ENCODE peak calls at places on chromosomes 11 and 22, in nine cellular contexts. One of them, this sample, is unnamed.

GRCh38 chr11:66546368-66546965 is at the start of gene ACTN3:
- DNase-seq in CD8-positive, alpha-beta memory T cell: peak
- DNase-seq in Caki2: no peak
- DNase-seq in amygdala: no peak
- DNase-seq in GM12865: peak
- DNase-seq in RWPE1: no peak
- DNase-seq in ovary: peak
- DNase-seq in stimulated activated CD4-positive, alpha-beta T cell treated with anti-CD3 and anti-CD28 coated beads, Interleukin-12 subunit alpha, Interleukin-12 subunit beta, amount 100 ng/mL, for 48 hours: no peak
- DNase-seq in T-cell: no peak
- DNase-seq in this sample: peak

GRCh38 chr11:11265994-11266606 is 87.0 kb downstream of the CSNK2A3 start:
- DNase-seq in ovary: no peak
- DNase-seq in T-cell: peak
- DNase-seq in amygdala: peak
- DNase-seq in Caki2: no peak
- DNase-seq in CD8-positive, alpha-beta memory T cell: peak
- DNase-seq in GM12865: peak
- DNase-seq in stimulated activated CD4-positive, alpha-beta T cell treated with anti-CD3 and anti-CD28 coated beads, Interleukin-12 subunit alpha, Interleukin-12 subunit beta, amount 100 ng/mL, for 48 hours: peak
- DNase-seq in RWPE1: peak
- DNase-seq in this sample: no peak

GRCh38 chr11:9615031-9615451 is 41.6 kb downstream of the WEE1 start:
- DNase-seq in RWPE1: no peak
- DNase-seq in amygdala: no peak
- DNase-seq in stimulated activated CD4-positive, alpha-beta T cell treated with anti-CD3 and anti-CD28 coated beads, Interleukin-12 subunit alpha, Interleukin-12 subunit beta, amount 100 ng/mL, for 48 hours: no peak
- DNase-seq in CD8-positive, alpha-beta memory T cell: no peak
- DNase-seq in ovary: no peak
- DNase-seq in Caki2: no peak
- DNase-seq in GM12865: peak
- DNase-seq in T-cell: no peak
- DNase-seq in this sample: no peak

GRCh38 chr11:35163209-35163608 is 24.2 kb downstream of the CD44 start:
- DNase-seq in GM12865: no peak
- DNase-seq in stimulated activated CD4-positive, alpha-beta T cell treated with anti-CD3 and anti-CD28 coated beads, Interleukin-12 subunit alpha, Interleukin-12 subunit beta, amount 100 ng/mL, for 48 hours: no peak
- DNase-seq in RWPE1: no peak
- DNase-seq in CD8-positive, alpha-beta memory T cell: no peak
- DNase-seq in T-cell: no peak
- DNase-seq in ovary: no peak
- DNase-seq in Caki2: peak
- DNase-seq in amygdala: no peak
- DNase-seq in this sample: no peak

GRCh38 chr11:65047581-65048422 is 6.8 kb downstream of the SAC3D1 start:
- DNase-seq in stimulated activated CD4-positive, alpha-beta T cell treated with anti-CD3 and anti-CD28 coated beads, Interleukin-12 subunit alpha, Interleukin-12 subunit beta, amount 100 ng/mL, for 48 hours: peak
- DNase-seq in T-cell: peak
- DNase-seq in amygdala: no peak
- DNase-seq in ovary: peak
- DNase-seq in CD8-positive, alpha-beta memory T cell: no peak
- DNase-seq in Caki2: no peak
- DNase-seq in GM12865: no peak
- DNase-seq in RWPE1: no peak
- DNase-seq in this sample: peak

GRCh38 chr22:28907311-28908008 is 24.1 kb downstream of the ZNRF3 start:
- DNase-seq in Caki2: no peak
- DNase-seq in T-cell: no peak
- DNase-seq in ovary: no peak
- DNase-seq in amygdala: no peak
- DNase-seq in GM12865: peak
- DNase-seq in stimulated activated CD4-positive, alpha-beta T cell treated with anti-CD3 and anti-CD28 coated beads, Interleukin-12 subunit alpha, Interleukin-12 subunit beta, amount 100 ng/mL, for 48 hours: peak
- DNase-seq in RWPE1: no peak
- DNase-seq in CD8-positive, alpha-beta memory T cell: no peak
- DNase-seq in this sample: no peak

GRCh38 chr22:45802074-45802473 is 130.4 kb downstream of the ATXN10 start:
- DNase-seq in ovary: no peak
- DNase-seq in T-cell: no peak
- DNase-seq in GM12865: no peak
- DNase-seq in amygdala: no peak
- DNase-seq in Caki2: no peak
- DNase-seq in RWPE1: no peak
- DNase-seq in stimulated activated CD4-positive, alpha-beta T cell treated with anti-CD3 and anti-CD28 coated beads, Interleukin-12 subunit alpha, Interleukin-12 subunit beta, amount 100 ng/mL, for 48 hours: no peak
- DNase-seq in CD8-positive, alpha-beta memory T cell: no peak
- DNase-seq in this sample: no peak

GRCh38 chr11:44519989-44520737 is 45.3 kb upstream of the CD82 start:
- DNase-seq in amygdala: no peak
- DNase-seq in RWPE1: no peak
- DNase-seq in ovary: peak
- DNase-seq in T-cell: no peak
- DNase-seq in Caki2: no peak
- DNase-seq in stimulated activated CD4-positive, alpha-beta T cell treated with anti-CD3 and anti-CD28 coated beads, Interleukin-12 subunit alpha, Interleukin-12 subunit beta, amount 100 ng/mL, for 48 hours: no peak
- DNase-seq in CD8-positive, alpha-beta memory T cell: no peak
- DNase-seq in GM12865: no peak
- DNase-seq in this sample: peak

GRCh38 chr11:73152861-73153483 is 10.9 kb upstream of the FCHSD2 start:
- DNase-seq in CD8-positive, alpha-beta memory T cell: no peak
- DNase-seq in ovary: no peak
- DNase-seq in GM12865: peak
- DNase-seq in stimulated activated CD4-positive, alpha-beta T cell treated with anti-CD3 and anti-CD28 coated beads, Interleukin-12 subunit alpha, Interleukin-12 subunit beta, amount 100 ng/mL, for 48 hours: no peak
- DNase-seq in amygdala: no peak
- DNase-seq in RWPE1: no peak
- DNase-seq in Caki2: no peak
- DNase-seq in T-cell: no peak
- DNase-seq in this sample: no peak

GRCh38 chr22:36373258-36373579 is 14.5 kb downstream of the MYH9 start:
- DNase-seq in ovary: no peak
- DNase-seq in Caki2: no peak
- DNase-seq in RWPE1: no peak
- DNase-seq in T-cell: no peak
- DNase-seq in amygdala: no peak
- DNase-seq in CD8-positive, alpha-beta memory T cell: no peak
- DNase-seq in GM12865: no peak
- DNase-seq in stimulated activated CD4-positive, alpha-beta T cell treated with anti-CD3 and anti-CD28 coated beads, Interleukin-12 subunit alpha, Interleukin-12 subunit beta, amount 100 ng/mL, for 48 hours: no peak
- DNase-seq in this sample: no peak

GRCh38 chr11:1480191-1480554 is 6.4 kb downstream of the MOB2 start:
- DNase-seq in T-cell: no peak
- DNase-seq in ovary: no peak
- DNase-seq in stimulated activated CD4-positive, alpha-beta T cell treated with anti-CD3 and anti-CD28 coated beads, Interleukin-12 subunit alpha, Interleukin-12 subunit beta, amount 100 ng/mL, for 48 hours: no peak
- DNase-seq in amygdala: no peak
- DNase-seq in Caki2: no peak
- DNase-seq in GM12865: no peak
- DNase-seq in RWPE1: no peak
- DNase-seq in CD8-positive, alpha-beta memory T cell: no peak
- DNase-seq in this sample: peak

GRCh38 chr11:71542856-71543743 is 5.1 kb upstream of the KRTAP5-9 start:
- DNase-seq in RWPE1: no peak
- DNase-seq in GM12865: peak
- DNase-seq in stimulated activated CD4-positive, alpha-beta T cell treated with anti-CD3 and anti-CD28 coated beads, Interleukin-12 subunit alpha, Interleukin-12 subunit beta, amount 100 ng/mL, for 48 hours: no peak
- DNase-seq in CD8-positive, alpha-beta memory T cell: no peak
- DNase-seq in T-cell: no peak
- DNase-seq in amygdala: no peak
- DNase-seq in Caki2: no peak
- DNase-seq in ovary: no peak
- DNase-seq in this sample: no peak

GRCh38 chr22:44393066-44393465 is 80.3 kb upstream of the SHISAL1 start:
- DNase-seq in stimulated activated CD4-positive, alpha-beta T cell treated with anti-CD3 and anti-CD28 coated beads, Interleukin-12 subunit alpha, Interleukin-12 subunit beta, amount 100 ng/mL, for 48 hours: no peak
- DNase-seq in ovary: no peak
- DNase-seq in amygdala: no peak
- DNase-seq in Caki2: no peak
- DNase-seq in GM12865: no peak
- DNase-seq in CD8-positive, alpha-beta memory T cell: no peak
- DNase-seq in RWPE1: no peak
- DNase-seq in T-cell: no peak
- DNase-seq in this sample: no peak

GRCh38 chr11:121048464-121049233 is 24.7 kb downstream of the TBCEL start:
- DNase-seq in RWPE1: peak
- DNase-seq in ovary: no peak
- DNase-seq in CD8-positive, alpha-beta memory T cell: no peak
- DNase-seq in GM12865: no peak
- DNase-seq in stimulated activated CD4-positive, alpha-beta T cell treated with anti-CD3 and anti-CD28 coated beads, Interleukin-12 subunit alpha, Interleukin-12 subunit beta, amount 100 ng/mL, for 48 hours: no peak
- DNase-seq in T-cell: no peak
- DNase-seq in Caki2: no peak
- DNase-seq in amygdala: no peak
- DNase-seq in this sample: no peak

GRCh38 chr11:118997627-118998387 is at the start of gene CENATAC:
- DNase-seq in ovary: peak
- DNase-seq in GM12865: peak
- DNase-seq in RWPE1: peak
- DNase-seq in Caki2: peak
- DNase-seq in stimulated activated CD4-positive, alpha-beta T cell treated with anti-CD3 and anti-CD28 coated beads, Interleukin-12 subunit alpha, Interleukin-12 subunit beta, amount 100 ng/mL, for 48 hours: peak
- DNase-seq in T-cell: peak
- DNase-seq in CD8-positive, alpha-beta memory T cell: peak
- DNase-seq in amygdala: peak
- DNase-seq in this sample: peak

GRCh38 chr11:119434531-119435330 is 11.8 kb upstream of the THY1 start:
- DNase-seq in ovary: no peak
- DNase-seq in Caki2: no peak
- DNase-seq in T-cell: no peak
- DNase-seq in CD8-positive, alpha-beta memory T cell: no peak
- DNase-seq in GM12865: no peak
- DNase-seq in stimulated activated CD4-positive, alpha-beta T cell treated with anti-CD3 and anti-CD28 coated beads, Interleukin-12 subunit alpha, Interleukin-12 subunit beta, amount 100 ng/mL, for 48 hours: no peak
- DNase-seq in amygdala: no peak
- DNase-seq in RWPE1: no peak
- DNase-seq in this sample: no peak

GRCh38 chr11:69151811-69152210 is 3.9 kb upstream of the SMIM38 start:
- DNase-seq in stimulated activated CD4-positive, alpha-beta T cell treated with anti-CD3 and anti-CD28 coated beads, Interleukin-12 subunit alpha, Interleukin-12 subunit beta, amount 100 ng/mL, for 48 hours: no peak
- DNase-seq in RWPE1: no peak
- DNase-seq in GM12865: no peak
- DNase-seq in Caki2: no peak
- DNase-seq in ovary: no peak
- DNase-seq in CD8-positive, alpha-beta memory T cell: no peak
- DNase-seq in amygdala: no peak
- DNase-seq in T-cell: no peak
- DNase-seq in this sample: no peak

GRCh38 chr11:47987781-47988180 is 7.4 kb downstream of the PTPRJ start:
- DNase-seq in GM12865: no peak
- DNase-seq in T-cell: no peak
- DNase-seq in CD8-positive, alpha-beta memory T cell: no peak
- DNase-seq in ovary: no peak
- DNase-seq in amygdala: no peak
- DNase-seq in Caki2: no peak
- DNase-seq in RWPE1: no peak
- DNase-seq in stimulated activated CD4-positive, alpha-beta T cell treated with anti-CD3 and anti-CD28 coated beads, Interleukin-12 subunit alpha, Interleukin-12 subunit beta, amount 100 ng/mL, for 48 hours: no peak
- DNase-seq in this sample: no peak

GRCh38 chr11:12110714-12111481 is 508 bp downstream of the MICAL2 start:
- DNase-seq in RWPE1: no peak
- DNase-seq in CD8-positive, alpha-beta memory T cell: peak
- DNase-seq in amygdala: no peak
- DNase-seq in stimulated activated CD4-positive, alpha-beta T cell treated with anti-CD3 and anti-CD28 coated beads, Interleukin-12 subunit alpha, Interleukin-12 subunit beta, amount 100 ng/mL, for 48 hours: no peak
- DNase-seq in Caki2: peak
- DNase-seq in T-cell: peak
- DNase-seq in ovary: peak
- DNase-seq in GM12865: no peak
- DNase-seq in this sample: peak

GRCh38 chr11:14673824-14674432 is 30.3 kb downstream of the PDE3B start:
- DNase-seq in CD8-positive, alpha-beta memory T cell: no peak
- DNase-seq in T-cell: no peak
- DNase-seq in GM12865: no peak
- DNase-seq in Caki2: no peak
- DNase-seq in RWPE1: no peak
- DNase-seq in ovary: no peak
- DNase-seq in stimulated activated CD4-positive, alpha-beta T cell treated with anti-CD3 and anti-CD28 coated beads, Interleukin-12 subunit alpha, Interleukin-12 subunit beta, amount 100 ng/mL, for 48 hours: no peak
- DNase-seq in amygdala: no peak
- DNase-seq in this sample: no peak

GRCh38 chr11:13114566-13115465 is 105.7 kb downstream of the RASSF10 start:
- DNase-seq in amygdala: peak
- DNase-seq in stimulated activated CD4-positive, alpha-beta T cell treated with anti-CD3 and anti-CD28 coated beads, Interleukin-12 subunit alpha, Interleukin-12 subunit beta, amount 100 ng/mL, for 48 hours: no peak
- DNase-seq in T-cell: no peak
- DNase-seq in GM12865: peak
- DNase-seq in CD8-positive, alpha-beta memory T cell: no peak
- DNase-seq in RWPE1: no peak
- DNase-seq in ovary: no peak
- DNase-seq in Caki2: peak
- DNase-seq in this sample: no peak

GRCh38 chr11:60985991-60986915 is 14.8 kb downstream of the CD6 start:
- DNase-seq in CD8-positive, alpha-beta memory T cell: peak
- DNase-seq in stimulated activated CD4-positive, alpha-beta T cell treated with anti-CD3 and anti-CD28 coated beads, Interleukin-12 subunit alpha, Interleukin-12 subunit beta, amount 100 ng/mL, for 48 hours: peak
- DNase-seq in T-cell: peak
- DNase-seq in amygdala: no peak
- DNase-seq in RWPE1: peak
- DNase-seq in ovary: no peak
- DNase-seq in GM12865: peak
- DNase-seq in Caki2: no peak
- DNase-seq in this sample: no peak

GRCh38 chr11:76635991-76636520 is 34.5 kb downstream of the LRRC32 start:
- DNase-seq in GM12865: no peak
- DNase-seq in T-cell: no peak
- DNase-seq in CD8-positive, alpha-beta memory T cell: no peak
- DNase-seq in amygdala: no peak
- DNase-seq in Caki2: no peak
- DNase-seq in stimulated activated CD4-positive, alpha-beta T cell treated with anti-CD3 and anti-CD28 coated beads, Interleukin-12 subunit alpha, Interleukin-12 subunit beta, amount 100 ng/mL, for 48 hours: no peak
- DNase-seq in ovary: no peak
- DNase-seq in RWPE1: no peak
- DNase-seq in this sample: no peak

GRCh38 chr11:121652982-121653381 is 200.2 kb upstream of the SORL1-AS1 start:
- DNase-seq in CD8-positive, alpha-beta memory T cell: no peak
- DNase-seq in amygdala: peak
- DNase-seq in ovary: no peak
- DNase-seq in RWPE1: no peak
- DNase-seq in stimulated activated CD4-positive, alpha-beta T cell treated with anti-CD3 and anti-CD28 coated beads, Interleukin-12 subunit alpha, Interleukin-12 subunit beta, amount 100 ng/mL, for 48 hours: no peak
- DNase-seq in Caki2: no peak
- DNase-seq in GM12865: no peak
- DNase-seq in T-cell: no peak
- DNase-seq in this sample: no peak